ENCODE peak calls at places on chromosomes 5 and 9, in seven cellular contexts. H, T, M, W, I, K and X are unnamed samples.
A peak's percentile ranks its signal among the peaks of the same experiment; 100 is the strongest.

GRCh38 chr5:124742983-124743533 is 3.4 kb downstream of the ZNF608 start:
- DNase-seq in T (peak; percentile 96), K (peak; percentile 74), M (no peak), W (no peak), I (peak; percentile 42), H (no peak), X (peak; percentile 57)

GRCh38 chr9:14547245-14548060 is 145.8 kb downstream of the ZDHHC21 start:
- DNase-seq in K (no peak), T (no peak), I (no peak), M (no peak), W (no peak), H (no peak), X (no peak)

GRCh38 chr5:135113323-135113722 is 79.3 kb upstream of the PITX1 start:
- DNase-seq in K (no peak), M (no peak), T (no peak), H (no peak), I (no peak), W (no peak), X (no peak)

GRCh38 chr5:52657231-52657645 is 130.5 kb upstream of the ITGA1 start:
- DNase-seq in I (no peak), T (peak; percentile 34), W (peak; percentile 83), M (no peak), K (peak; percentile 83), H (peak; percentile 77), X (no peak)

GRCh38 chr5:147400836-147401235 is 109.0 kb downstream of the DPYSL3 start:
- DNase-seq in M (no peak), I (no peak), K (no peak), H (no peak), T (peak; percentile 42), W (no peak), X (no peak)

GRCh38 chr5:52738095-52738506 is 49.6 kb upstream of the ITGA1 start:
- DNase-seq in K (no peak), M (no peak), H (no peak), I (no peak), T (peak; percentile 71), W (no peak), X (no peak)

GRCh38 chr9:36925033-36925432 is 109.0 kb downstream of the PAX5 start:
- DNase-seq in I (no peak), T (peak; percentile 7), W (no peak), H (peak; percentile 49), M (no peak), K (no peak), X (no peak)

GRCh38 chr9:126652140-126652558 is 38.4 kb downstream of the LMX1B start:
- DNase-seq in W (no peak), M (no peak), H (no peak), K (no peak), I (no peak), T (no peak), X (no peak)

GRCh38 chr5:32462618-32463017 is 18.1 kb upstream of the ZFR start:
- DNase-seq in K (peak; percentile 44), T (peak; percentile 79), W (no peak), M (no peak), H (peak; percentile 14), I (no peak), X (no peak)

GRCh38 chr9:70403618-70404025 is 10.8 kb downstream of the KLF9 start:
- DNase-seq in T (peak; percentile 76), K (no peak), W (no peak), H (no peak), I (no peak), M (no peak), X (no peak)
- H3K4me1 ChIP-seq in T (peaks cover 20% of the 10 kb centered on the region), K (peaks cover 88% of the 10 kb centered on the region), W (no peaks in the 10 kb centered on the region), H (peaks cover 9% of the 10 kb centered on the region), I (peaks cover 64% of the 10 kb centered on the region), M (peaks cover 99% of the 10 kb centered on the region), X (peaks cover 100% of the 10 kb centered on the region)

GRCh38 chr9:76018244-76018643 is 127.8 kb downstream of the PCSK5 start:
- DNase-seq in I (no peak), H (no peak), K (no peak), T (no peak), M (no peak), W (no peak), X (no peak)

GRCh38 chr9:76022317-76022716 is 131.8 kb downstream of the PCSK5 start:
- DNase-seq in K (no peak), I (no peak), T (no peak), H (no peak), M (no peak), W (no peak), X (no peak)

GRCh38 chr9:76023715-76024195 is 133.3 kb downstream of the PCSK5 start:
- DNase-seq in K (no peak), H (no peak), T (peak; percentile 89), W (no peak), M (no peak), I (no peak), X (no peak)

GRCh38 chr9:76018767-76019166 is 128.3 kb downstream of the PCSK5 start:
- DNase-seq in M (no peak), T (peak; percentile 19), K (no peak), I (no peak), H (no peak), W (no peak), X (no peak)

DNA sequence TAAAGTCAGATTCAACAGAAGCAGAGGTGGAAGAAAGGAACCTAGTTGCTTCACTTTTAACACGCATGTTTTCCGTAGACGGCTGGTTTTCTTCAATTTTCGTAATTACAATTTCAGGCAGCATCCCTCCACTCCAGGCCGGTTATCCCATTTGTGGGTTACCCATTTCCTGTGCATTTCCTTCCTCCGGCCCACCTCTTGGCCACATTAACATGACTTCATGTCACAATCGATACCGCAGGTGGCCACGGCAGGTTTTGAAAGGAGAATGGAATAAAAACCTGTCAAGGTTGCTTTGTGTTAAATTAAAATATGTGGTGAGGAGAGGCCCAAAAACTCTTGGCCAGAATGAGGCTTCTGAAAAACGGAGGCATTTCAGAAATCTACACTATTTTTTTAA is 130.2 kb downstream of the PCSK5 start:
- DNase-seq in I (no peak), T (no peak), K (no peak), H (no peak), M (no peak), W (no peak), X (no peak)
- H3K4me1 ChIP-seq in I (no peaks in the 10 kb centered on the region), T (no peaks in the 10 kb centered on the region), K (no peaks in the 10 kb centered on the region), H (no peaks in the 10 kb centered on the region), M (no peaks in the 10 kb centered on the region), W (no peaks in the 10 kb centered on the region), X (no peaks in the 10 kb centered on the region)

GRCh38 chr5:150625831-150626746 is 14.4 kb upstream of the SYNPO start:
- DNase-seq in H (no peak), I (no peak), K (no peak), W (peak; percentile 58), M (no peak), T (no peak), X (no peak)
- H3K4me1 ChIP-seq in H (peaks cover 53% of the 10 kb centered on the region), I (peaks cover 44% of the 10 kb centered on the region), K (peaks cover 47% of the 10 kb centered on the region), W (peaks cover 31% of the 10 kb centered on the region), M (peaks cover 66% of the 10 kb centered on the region), T (peaks cover 11% of the 10 kb centered on the region), X (no peaks in the 10 kb centered on the region)

DNA sequence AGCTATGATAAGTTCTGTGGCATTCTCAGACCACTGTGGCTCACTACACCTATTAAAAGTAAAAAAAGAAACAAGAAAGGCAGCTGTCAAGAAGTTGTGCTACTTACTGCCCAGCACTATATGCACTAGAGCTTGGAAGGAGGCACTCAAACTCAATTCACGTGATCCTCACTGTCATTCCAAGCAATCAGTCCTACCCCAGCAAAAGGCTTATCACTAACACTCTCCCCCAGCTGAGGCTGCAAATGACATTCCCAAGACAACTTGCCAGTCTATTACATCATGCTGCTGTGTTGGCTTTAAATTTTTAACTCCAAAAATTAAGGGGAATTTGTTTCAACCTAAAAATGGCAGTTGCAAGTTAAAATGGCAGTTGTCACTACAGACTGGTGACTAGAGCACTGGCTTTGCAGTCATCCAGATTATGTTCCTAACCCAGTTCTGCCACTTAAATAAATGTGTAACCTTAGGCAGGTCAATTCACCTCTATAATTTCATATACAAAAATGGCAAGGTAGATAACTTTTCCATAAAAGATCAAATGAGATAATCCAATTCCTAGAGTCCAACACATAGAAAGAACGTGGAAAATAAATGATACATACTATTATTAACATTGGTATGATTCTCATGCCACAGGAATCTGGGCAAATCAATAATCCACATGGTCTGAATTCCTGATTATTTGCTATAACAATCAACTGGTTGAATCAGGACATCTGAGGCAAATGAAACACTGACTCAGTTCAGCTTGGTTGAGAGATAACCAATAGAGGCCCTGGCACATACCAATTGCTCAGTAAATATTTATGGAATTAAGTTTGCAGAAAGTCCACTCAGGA is 52.4 kb downstream of the FBXW11 start:
- DNase-seq in M (no peak), T (peak; percentile 91), I (no peak), K (peak; percentile 52), W (no peak), H (no peak), X (no peak)
- H3K4me1 ChIP-seq in M (peaks cover 54% of the 10 kb centered on the region), T (peaks cover 25% of the 10 kb centered on the region), I (peaks cover 39% of the 10 kb centered on the region), K (peaks cover 43% of the 10 kb centered on the region), W (no peaks in the 10 kb centered on the region), H (peaks cover 21% of the 10 kb centered on the region), X (no peaks in the 10 kb centered on the region)

GRCh38 chr5:119362714-119363113 is 6.9 kb downstream of the TNFAIP8 start:
- DNase-seq in T (no peak), W (no peak), I (no peak), K (no peak), M (no peak), H (no peak), X (no peak)
- H3K4me1 ChIP-seq in T (peaks cover 4% of the 10 kb centered on the region), W (peaks cover 46% of the 10 kb centered on the region), I (no peaks in the 10 kb centered on the region), K (peaks cover 57% of the 10 kb centered on the region), M (peaks cover 16% of the 10 kb centered on the region), H (peaks cover 37% of the 10 kb centered on the region), X (peaks cover 51% of the 10 kb centered on the region)